ENCODE peak calls at places on chromosomes 2 and 18, in five cellular contexts. T is EL; M is fibroblast of mammary gland; F is stimulated activated CD4-positive, alpha-beta T cell treated with anti-CD3 and anti-CD28 coated beads, Interleukin-4, amount 100 ng/mL, for 48 hours; P is activated CD4-positive, alpha-beta T cell treated with anti-CD3 and anti-CD28 coated beads, Interleukin-2, amount 50 U/mL, for 1 hour. K is an unnamed sample.

GRCh38 chr2:5932556-5933469 is 240.6 kb downstream of the SOX11 start:
- DNase-seq in T (no peak), M (no peak), F (no peak), P (no peak), K (no peak)

GRCh38 chr2:42268528-42269151 is 92.4 kb downstream of the COX7A2L start:
- DNase-seq in T (no peak), M (peak), F (no peak), P (no peak), K (no peak)

GRCh38 chr18:34787931-34788532 is 77.9 kb downstream of the DTNA start:
- DNase-seq in T (peak), M (peak), F (no peak), P (peak), K (peak)

GRCh38 chr18:31554776-31555175 is 36.9 kb upstream of the TTR start:
- DNase-seq in T (no peak), M (no peak), F (no peak), P (no peak), K (no peak)

GRCh38 chr2:19362094-19362649 is 3.7 kb upstream of the OSR1 start:
- DNase-seq in T (peak), M (peak), F (no peak), P (peak), K (no peak)

GRCh38 chr2:152468832-152469692 is 134.1 kb downstream of the FMNL2 start:
- DNase-seq in T (peak), M (peak), F (no peak), P (no peak), K (no peak)

GRCh38 chr2:169415233-169415748 is 53.0 kb upstream of the LRP2 start:
- DNase-seq in T (no peak), M (no peak), F (no peak), P (no peak), K (no peak)

GRCh38 chr2:109457811-109458210 is 156.0 kb downstream of the SEPTIN10 start:
- DNase-seq in T (no peak), M (no peak), F (no peak), P (no peak), K (no peak)

GRCh38 chr18:2881490-2882195 is 34.8 kb downstream of the EMILIN2 start:
- DNase-seq in T (peak), M (peak), F (no peak), P (no peak), K (no peak)

GRCh38 chr18:14920976-14921375 is 173.0 kb downstream of the ANKRD30B start:
- DNase-seq in T (no peak), M (no peak), F (no peak), P (no peak), K (no peak)

GRCh38 chr2:238584617-238585016 is 157.9 kb downstream of the ASB1 start:
- DNase-seq in T (no peak), M (no peak), F (no peak), P (no peak), K (no peak)

GRCh38 chr2:152766908-152767307 is 48.5 kb downstream of the ARL6IP6 start:
- DNase-seq in T (peak), M (peak), F (no peak), P (no peak), K (no peak)

GRCh38 chr2:241015439-241015838 is 17.0 kb downstream of the SNED1 start:
- DNase-seq in T (no peak), M (no peak), F (no peak), P (no peak), K (no peak)

GRCh38 chr2:2000018-2000733 is 255.9 kb upstream of the PXDN start:
- DNase-seq in T (no peak), M (no peak), F (no peak), P (no peak), K (no peak)

GRCh38 chr2:211423018-211423417 is 866.6 kb downstream of the CPS1 start:
- DNase-seq in T (no peak), M (no peak), F (no peak), P (no peak), K (no peak)

GRCh38 chr2:11377915-11378649 is 33.6 kb upstream of the ROCK2 start:
- DNase-seq in T (no peak), M (peak), F (no peak), P (no peak), K (no peak)